ENCODE peak calls at places on chromosomes 11 and 22, in six cellular contexts. N is AG10803; U is NCI-H2107; Q is midbrain; P is HS-5; E is CD8-positive, alpha-beta memory T cell. S is an unnamed sample.

GRCh38 chr11:2912498-2912897 is 16.7 kb downstream of the PHLDA2 start:
- DNase-seq in Q (no peak), E (no peak), N (peak), U (no peak), P (no peak), S (peak)

GRCh38 chr11:86247608-86248007 is 3.1 kb downstream of the EED start:
- DNase-seq in P (no peak), U (no peak), N (no peak), Q (no peak), E (no peak), S (no peak)

GRCh38 chr11:44147751-44148150 is 52.3 kb downstream of the EXT2 start:
- DNase-seq in E (no peak), N (no peak), U (no peak), P (no peak), Q (no peak), S (no peak)

GRCh38 chr11:19398772-19399542 is 158.2 kb upstream of the E2F8 start:
- DNase-seq in N (peak), E (no peak), Q (no peak), P (peak), U (no peak), S (peak)

GRCh38 chr11:73907191-73907590 is 30.4 kb downstream of the PAAF1 start:
- DNase-seq in N (peak), U (no peak), Q (no peak), P (peak), E (no peak), S (peak)

GRCh38 chr22:50734343-50734771 is 3.6 kb upstream of the ACR start:
- DNase-seq in U (no peak), N (no peak), E (no peak), Q (no peak), P (no peak), S (no peak)

GRCh38 chr11:4186464-4187054 is 92.0 kb downstream of the RRM1 start:
- DNase-seq in Q (no peak), E (no peak), P (peak), U (no peak), N (no peak), S (no peak)

GRCh38 chr11:5473921-5474320 is 14.6 kb upstream of the OR52D1 start:
- DNase-seq in U (no peak), N (no peak), Q (no peak), P (no peak), E (no peak), S (no peak)

GRCh38 chr11:76235233-76236091 is 29.2 kb upstream of the WNT11 start:
- DNase-seq in E (peak), P (peak), N (peak), Q (peak), U (peak), S (peak)

GRCh38 chr22:32754413-32755041 is 47.0 kb upstream of the TIMP3 start:
- DNase-seq in E (no peak), N (peak), U (no peak), Q (no peak), P (no peak), S (peak)

GRCh38 chr11:103842795-103843194 is 193.6 kb upstream of the DDI1 start:
- DNase-seq in P (peak), E (no peak), U (no peak), N (peak), Q (no peak), S (no peak)

GRCh38 chr11:112051768-112052167 is 22.0 kb downstream of the PIH1D2 start:
- DNase-seq in P (no peak), E (no peak), Q (no peak), N (no peak), U (no peak), S (no peak)

GRCh38 chr11:103807806-103808205 is 228.6 kb upstream of the DDI1 start:
- DNase-seq in N (peak), Q (no peak), U (no peak), P (no peak), E (no peak), S (no peak)

GRCh38 chr22:49853981-49854791 is 542 bp downstream of the ZBED4 start:
- DNase-seq in U (no peak), P (no peak), E (peak), Q (peak), N (peak), S (no peak)

GRCh38 chr22:43883012-43883661 is 8.7 kb downstream of the PNPLA5 start:
- DNase-seq in Q (no peak), U (peak), P (no peak), E (peak), N (peak), S (peak)

GRCh38 chr11:118310271-118310670 is 5.7 kb downstream of the CD3E start:
- DNase-seq in U (no peak), E (no peak), Q (no peak), P (no peak), N (no peak), S (no peak)

GRCh38 chr11:8082391-8083087 is 1.5 kb downstream of the TUB start:
- DNase-seq in Q (peak), E (peak), U (no peak), P (no peak), N (peak), S (no peak)